ENCODE peak calls at places on chromosomes 6 and 20, in seven cellular contexts. A, J, O, H, N, I and P are unnamed samples.

GRCh38 chr6:90221403-90221802 is 75.2 kb downstream of the BACH2 start:
- DNase-seq in A (no peak), J (no peak), O (no peak), H (no peak), N (no peak), I (no peak), P (no peak)

GRCh38 chr20:10332656-10333421 is 101.2 kb downstream of the MKKS start:
- DNase-seq in A (peak), J (no peak), O (no peak), H (no peak), N (no peak), I (no peak), P (no peak)

GRCh38 chr6:14113951-14114350 is 3.6 kb upstream of the CD83 start:
- DNase-seq in A (no peak), J (no peak), O (no peak), H (no peak), N (no peak), I (no peak), P (no peak)

GRCh38 chr20:10636326-10636818 is 37.4 kb downstream of the JAG1 start:
- DNase-seq in A (no peak), J (no peak), O (peak), H (no peak), N (no peak), I (no peak), P (no peak)

GRCh38 chr6:15577550-15578171 is 85.2 kb downstream of the DTNBP1 start:
- DNase-seq in A (no peak), J (no peak), O (no peak), H (no peak), N (no peak), I (no peak), P (no peak)

GRCh38 chr20:49318430-49319203 is 40.8 kb upstream of the ZNFX1 start:
- DNase-seq in A (no peak), J (no peak), O (no peak), H (no peak), N (peak), I (no peak), P (no peak)

GRCh38 chr6:139369568-139370046 is 4.8 kb downstream of the CITED2 start:
- DNase-seq in A (peak), J (peak), O (peak), H (no peak), N (peak), I (peak), P (peak)

GRCh38 chr6:3697609-3698008 is 53.9 kb downstream of the PXDC1 start:
- DNase-seq in A (no peak), J (no peak), O (peak), H (peak), N (no peak), I (no peak), P (peak)

GRCh38 chr20:56352656-56353055 is 6.1 kb upstream of the FAM210B start:
- DNase-seq in A (no peak), J (no peak), O (no peak), H (no peak), N (no peak), I (no peak), P (no peak)